ENCODE peak calls at places on chromosomes 1 and 21, in ten cellular contexts. H, Q, K, X, U, S, C, Y, J and P are unnamed samples.
A peak's percentile ranks its signal among the peaks of the same experiment; 100 is the strongest.

GRCh38 chr1:22371408-22371807 is 80.2 kb upstream of the ZBTB40 start:
- DNase-seq in Q (no peak), X (no peak), Y (no peak), U (no peak), J (no peak), S (no peak), H (no peak), C (no peak), K (no peak), P (no peak)

GRCh38 chr1:230507671-230508407 is 81.7 kb upstream of the PGBD5 start:
- DNase-seq in Y (peak; percentile 29), S (no peak), J (peak; percentile 71), K (peak; percentile 42), H (peak; percentile 55), Q (no peak), U (no peak), X (no peak), C (no peak), P (peak; percentile 77)

GRCh38 chr1:167293057-167293456 is 72.4 kb downstream of the POU2F1 start:
- DNase-seq in Y (no peak), S (no peak), Q (no peak), J (no peak), X (no peak), U (no peak), C (no peak), H (no peak), K (no peak), P (no peak)

GRCh38 chr1:78011050-78011449 is 6.3 kb downstream of the DNAJB4 start:
- DNase-seq in K (no peak), Q (no peak), C (no peak), J (no peak), X (no peak), Y (no peak), S (no peak), U (no peak), H (no peak), P (no peak)

GRCh38 chr1:47449702-47450552 is 12.1 kb downstream of the FOXD2 start:
- DNase-seq in X (peak; percentile 40), J (no peak), S (no peak), C (no peak), H (no peak), U (no peak), Y (peak; percentile 31), Q (no peak), K (peak; percentile 37), P (no peak)

GRCh38 chr21:41895643-41896493 is 16.7 kb upstream of the PRDM15 start:
- DNase-seq in K (no peak), S (no peak), Y (no peak), X (peak; percentile 32), C (peak; percentile 18), U (no peak), J (no peak), H (peak; percentile 33), Q (no peak), P (no peak)

GRCh38 chr1:167899253-167899681 is 14.7 kb downstream of the ADCY10 start:
- DNase-seq in H (peak; percentile 66), U (no peak), K (no peak), Q (no peak), Y (peak; percentile 38), S (no peak), X (no peak), C (peak; percentile 71), J (no peak), P (no peak)

GRCh38 chr1:229101475-229101874 is 169.4 kb upstream of the RAB4A start:
- DNase-seq in C (no peak), Y (no peak), K (no peak), Q (no peak), J (no peak), H (no peak), U (no peak), S (no peak), X (no peak), P (peak; percentile 29)

GRCh38 chr1:228095938-228096337 is 7.2 kb downstream of the C1orf35 start:
- DNase-seq in X (no peak), H (no peak), J (peak; percentile 31), U (no peak), S (no peak), Y (no peak), K (no peak), C (no peak), Q (no peak), P (no peak)

GRCh38 chr1:231000639-231001038 is 21.7 kb downstream of the ARV1 start:
- DNase-seq in Q (no peak), H (no peak), Y (no peak), C (no peak), S (no peak), J (no peak), U (no peak), X (no peak), K (no peak), P (no peak)

GRCh38 chr1:234853906-234854647 is 244.1 kb upstream of the IRF2BP2 start:
- DNase-seq in S (no peak), Q (no peak), H (peak; percentile 35), J (no peak), Y (no peak), K (no peak), X (no peak), U (no peak), C (peak; percentile 44), P (peak; percentile 29)

GRCh38 chr1:162056043-162056442 is 13.4 kb upstream of the NOS1AP start:
- DNase-seq in X (peak; percentile 72), H (peak; percentile 56), U (peak; percentile 61), K (peak; percentile 65), Q (peak; percentile 74), S (peak; percentile 23), J (peak; percentile 76), Y (peak; percentile 37), C (peak; percentile 67), P (peak; percentile 55)

DNA sequence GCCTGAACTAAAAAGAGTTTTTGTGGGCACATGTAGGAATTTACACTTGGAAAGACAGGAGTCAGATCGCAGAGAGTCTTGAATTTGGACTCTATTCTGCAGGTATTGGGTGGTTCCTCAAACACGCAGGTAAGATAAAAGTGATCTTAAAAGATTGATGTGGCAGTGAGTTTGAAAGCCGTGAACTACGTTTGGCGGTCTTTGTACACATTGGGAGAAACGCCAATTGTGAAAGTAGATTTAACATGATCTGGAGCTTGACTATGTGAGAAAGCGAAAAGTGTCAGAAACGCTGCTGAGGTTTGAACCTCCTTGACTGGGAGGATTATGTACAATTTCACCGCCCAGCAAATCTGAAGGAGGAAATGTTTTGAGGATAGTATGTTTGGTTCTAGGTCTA is 1.5 kb upstream of the PPP2R5A start:
- DNase-seq in H (no peak), K (no peak), J (no peak), U (no peak), Q (no peak), S (no peak), X (no peak), C (no peak), Y (no peak), P (no peak)
- TF ChIP-seq CTCF in H (no peak), K (no peak), J (no peak), U (no peak), Q (no peak), S (no peak), X (no peak), C (no peak), Y (no peak), P (no peak)

GRCh38 chr21:38777521-38777920 is 28.2 kb upstream of the ETS2 start:
- DNase-seq in Q (no peak), Y (no peak), S (no peak), C (no peak), J (no peak), K (no peak), H (no peak), U (no peak), X (no peak), P (no peak)
- H3K4me3 ChIP-seq in Q (no peak overlapping the region), Y (no peak overlapping the region), S (no peak overlapping the region), C (no peak overlapping the region), J (no peak overlapping the region), K (no peak overlapping the region), H (no peak overlapping the region), U (no peak overlapping the region), X (no peak overlapping the region), P (no peak overlapping the region)

GRCh38 chr1:239011382-239011781 is 375.0 kb upstream of the CHRM3 start:
- DNase-seq in K (no peak), Y (no peak), U (no peak), C (no peak), X (no peak), S (no peak), J (no peak), H (no peak), Q (no peak), P (no peak)

GRCh38 chr1:239008568-239008967 is 377.8 kb upstream of the CHRM3 start:
- DNase-seq in K (no peak), Y (no peak), S (no peak), J (no peak), C (no peak), U (no peak), Q (no peak), X (no peak), H (no peak), P (no peak)
- TF ChIP-seq CTCF in K (no peak), Y (no peak), S (no peak), J (no peak), C (no peak), U (no peak), Q (peak; percentile 10), X (no peak), H (no peak), P (no peak)

GRCh38 chr1:89836997-89837909 is 16.4 kb downstream of the LRRC8D start:
- DNase-seq in U (no peak), K (no peak), Q (no peak), S (no peak), H (peak; percentile 44), Y (no peak), X (no peak), C (no peak), J (no peak), P (no peak)
- H3K4me3 ChIP-seq in U (no peak overlapping the region), K (no peak overlapping the region), Q (no peak overlapping the region), S (no peak overlapping the region), H (no peak overlapping the region), Y (no peak overlapping the region), X (no peak overlapping the region), C (no peak overlapping the region), J (no peak overlapping the region), P (no peak overlapping the region)

GRCh38 chr1:117646007-117646913 is 40.4 kb downstream of the TENT5C start:
- DNase-seq in K (no peak), S (no peak), Y (no peak), U (no peak), H (no peak), Q (no peak), C (peak; percentile 31), X (no peak), J (no peak), P (no peak)

GRCh38 chr1:117645343-117645742 is 39.5 kb downstream of the TENT5C start:
- DNase-seq in Y (no peak), C (no peak), H (no peak), Q (no peak), X (no peak), U (no peak), S (no peak), J (no peak), K (no peak), P (no peak)

GRCh38 chr1:117643601-117644000 is 37.8 kb downstream of the TENT5C start:
- DNase-seq in X (no peak), S (no peak), H (no peak), Y (no peak), C (no peak), U (no peak), J (no peak), K (no peak), Q (no peak), P (no peak)

GRCh38 chr1:117642963-117643362 is 37.1 kb downstream of the TENT5C start:
- DNase-seq in X (peak; percentile 10), U (no peak), K (no peak), C (no peak), H (peak; percentile 13), Q (no peak), J (no peak), S (no peak), Y (no peak), P (no peak)

GRCh38 chr1:117644696-117645311 is 39.0 kb downstream of the TENT5C start:
- DNase-seq in J (no peak), C (no peak), S (no peak), Q (no peak), Y (no peak), H (no peak), U (no peak), X (no peak), K (no peak), P (no peak)
- TF ChIP-seq CTCF in J (no peak), C (no peak), S (no peak), Q (no peak), Y (no peak), H (no peak), U (no peak), X (no peak), K (no peak), P (no peak)